ENCODE peak calls at places on chromosomes 5 and 9, in four cellular contexts. One of them, this sample, is unnamed.

GRCh38 chr5:389197-389821 is 53.7 kb upstream of the EXOC3 start:
- DNase-seq in spleen: peak
- DNase-seq in Panc1: no peak
- DNase-seq in BE2C: no peak
- DNase-seq in this sample: no peak

GRCh38 chr5:41507501-41507900 is 2.9 kb downstream of the PLCXD3 start:
- DNase-seq in BE2C: no peak
- DNase-seq in Panc1: no peak
- DNase-seq in spleen: no peak
- DNase-seq in this sample: no peak

GRCh38 chr9:21316860-21317259 is 11.7 kb upstream of the IFNA5 start:
- DNase-seq in spleen: peak
- DNase-seq in BE2C: no peak
- DNase-seq in Panc1: no peak
- DNase-seq in this sample: no peak

GRCh38 chr9:16871358-16872151 is 1.1 kb upstream of the BNC2 start:
- DNase-seq in spleen: peak
- DNase-seq in BE2C: peak
- DNase-seq in Panc1: no peak
- DNase-seq in this sample: peak

GRCh38 chr5:112419596-112420110 is 576 bp upstream of the EPB41L4A start:
- DNase-seq in BE2C: peak
- DNase-seq in Panc1: no peak
- DNase-seq in spleen: peak
- DNase-seq in this sample: no peak

GRCh38 chr5:55993013-55993412 is 1.8 kb downstream of the IL6ST start:
- DNase-seq in spleen: no peak
- DNase-seq in Panc1: no peak
- DNase-seq in BE2C: no peak
- DNase-seq in this sample: no peak

GRCh38 chr5:145473032-145473642 is 362.0 kb downstream of the PRELID2 start:
- DNase-seq in Panc1: no peak
- DNase-seq in BE2C: no peak
- DNase-seq in spleen: no peak
- DNase-seq in this sample: no peak

GRCh38 chr5:102414448-102414847 is 84.4 kb downstream of the SLCO6A1 start:
- DNase-seq in spleen: no peak
- DNase-seq in BE2C: no peak
- DNase-seq in Panc1: no peak
- DNase-seq in this sample: no peak

GRCh38 chr5:149037819-149038218 is 25.0 kb downstream of the SH3TC2 start:
- DNase-seq in Panc1: no peak
- DNase-seq in spleen: no peak
- DNase-seq in BE2C: no peak
- DNase-seq in this sample: no peak

GRCh38 chr5:164784230-164784629 is 1278.8 kb downstream of the MAT2B start:
- DNase-seq in spleen: no peak
- DNase-seq in BE2C: no peak
- DNase-seq in Panc1: no peak
- DNase-seq in this sample: no peak

GRCh38 chr5:173538018-173538417 is 78.4 kb downstream of the BOD1 start:
- DNase-seq in spleen: no peak
- DNase-seq in Panc1: no peak
- DNase-seq in BE2C: no peak
- DNase-seq in this sample: no peak

GRCh38 chr5:153584131-153584530 is 93.7 kb downstream of the GRIA1 start:
- DNase-seq in Panc1: no peak
- DNase-seq in BE2C: no peak
- DNase-seq in spleen: no peak
- DNase-seq in this sample: no peak

GRCh38 chr5:42583322-42583721 is 160.1 kb downstream of the GHR start:
- DNase-seq in BE2C: peak
- DNase-seq in Panc1: peak
- DNase-seq in spleen: no peak
- DNase-seq in this sample: peak

GRCh38 chr5:112485802-112486427 is 66.8 kb upstream of the EPB41L4A start:
- DNase-seq in BE2C: no peak
- DNase-seq in spleen: no peak
- DNase-seq in Panc1: no peak
- DNase-seq in this sample: no peak

GRCh38 chr5:133916914-133917313 is 51.5 kb downstream of the C5orf15 start:
- DNase-seq in spleen: peak
- DNase-seq in BE2C: no peak
- DNase-seq in Panc1: no peak
- DNase-seq in this sample: no peak

GRCh38 chr5:122126177-122126701 is 3.1 kb upstream of the ZNF474 start:
- DNase-seq in Panc1: no peak
- DNase-seq in spleen: no peak
- DNase-seq in BE2C: no peak
- DNase-seq in this sample: no peak

GRCh38 chr5:78908173-78908901 is 76.8 kb downstream of the ARSB start:
- DNase-seq in BE2C: peak
- DNase-seq in spleen: no peak
- DNase-seq in Panc1: no peak
- DNase-seq in this sample: no peak

GRCh38 chr5:172280937-172281336 is 2.6 kb downstream of the UBTD2 start:
- DNase-seq in Panc1: no peak
- DNase-seq in BE2C: no peak
- DNase-seq in spleen: no peak
- DNase-seq in this sample: no peak

GRCh38 chr5:163104496-163104895 is 332.9 kb upstream of the CCNG1 start:
- DNase-seq in BE2C: peak
- DNase-seq in Panc1: no peak
- DNase-seq in spleen: no peak
- DNase-seq in this sample: no peak

GRCh38 chr9:83934569-83935275 is 13.5 kb upstream of the KIF27 start:
- DNase-seq in spleen: no peak
- DNase-seq in BE2C: no peak
- DNase-seq in Panc1: no peak
- DNase-seq in this sample: no peak

GRCh38 chr5:178098685-178099084 is 14.6 kb upstream of the N4BP3 start:
- DNase-seq in BE2C: no peak
- DNase-seq in Panc1: no peak
- DNase-seq in spleen: no peak
- DNase-seq in this sample: no peak

GRCh38 chr9:120842685-120843485 is at the start of gene PSMD5:
- DNase-seq in spleen: peak
- DNase-seq in BE2C: peak
- DNase-seq in Panc1: peak
- DNase-seq in this sample: peak
- TF ChIP-seq CTCF in spleen: no peak
- TF ChIP-seq CTCF in BE2C: no peak
- TF ChIP-seq CTCF in Panc1: no peak
- TF ChIP-seq CTCF in this sample: peak

DNA sequence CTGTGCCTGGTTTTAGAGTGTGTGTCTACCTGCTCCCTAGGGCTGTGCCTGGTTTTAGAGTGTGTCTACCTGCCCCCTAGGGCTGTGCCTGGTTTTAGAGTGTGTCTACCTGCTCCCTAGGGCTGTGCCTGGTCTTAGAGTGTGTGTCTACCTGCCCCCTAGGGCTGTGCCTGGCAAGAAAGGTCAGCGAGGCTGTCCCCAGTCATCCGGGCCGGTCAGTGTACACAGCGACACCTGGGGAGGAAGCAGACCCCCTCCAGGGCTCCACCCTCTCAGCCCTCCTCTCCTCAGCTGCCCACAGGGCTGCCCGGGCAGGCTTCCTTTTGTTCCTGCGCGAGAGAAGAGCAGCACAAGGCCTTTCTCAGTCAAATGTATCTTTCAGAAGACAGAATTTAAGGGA is 4.1 kb downstream of the NRARP start:
- DNase-seq in BE2C: no peak
- DNase-seq in Panc1: no peak
- DNase-seq in spleen: no peak
- DNase-seq in this sample: no peak
- H3K4me3 ChIP-seq in BE2C: no peak
- H3K4me3 ChIP-seq in Panc1: no peak
- H3K4me3 ChIP-seq in spleen: no peak
- H3K4me3 ChIP-seq in this sample: no peak

GRCh38 chr5:53035868-53036381 is 46.8 kb downstream of the ITGA2 start:
- DNase-seq in Panc1: no peak
- DNase-seq in spleen: no peak
- DNase-seq in BE2C: no peak
- DNase-seq in this sample: peak
- TF ChIP-seq CTCF in Panc1: peak
- TF ChIP-seq CTCF in spleen: no peak
- TF ChIP-seq CTCF in BE2C: peak
- TF ChIP-seq CTCF in this sample: peak

GRCh38 chr9:130172858-130173461 is 756 bp downstream of the NCS1 start:
- DNase-seq in spleen: no peak
- DNase-seq in BE2C: peak
- DNase-seq in Panc1: no peak
- DNase-seq in this sample: no peak

GRCh38 chr9:130175355-130175754 is 3.2 kb downstream of the NCS1 start:
- DNase-seq in spleen: no peak
- DNase-seq in BE2C: no peak
- DNase-seq in Panc1: no peak
- DNase-seq in this sample: no peak

GRCh38 chr9:130173462-130173876 is 1.3 kb downstream of the NCS1 start:
- DNase-seq in BE2C: peak
- DNase-seq in Panc1: no peak
- DNase-seq in spleen: no peak
- DNase-seq in this sample: no peak

GRCh38 chr9:130174920-130175321 is 2.7 kb downstream of the NCS1 start:
- DNase-seq in Panc1: no peak
- DNase-seq in spleen: no peak
- DNase-seq in BE2C: no peak
- DNase-seq in this sample: no peak

GRCh38 chr9:130174025-130174424 is 1.8 kb downstream of the NCS1 start:
- DNase-seq in Panc1: no peak
- DNase-seq in BE2C: no peak
- DNase-seq in spleen: no peak
- DNase-seq in this sample: no peak
- H3K4me3 ChIP-seq in Panc1: no peak
- H3K4me3 ChIP-seq in BE2C: peak
- H3K4me3 ChIP-seq in spleen: no peak
- H3K4me3 ChIP-seq in this sample: no peak

DNA sequence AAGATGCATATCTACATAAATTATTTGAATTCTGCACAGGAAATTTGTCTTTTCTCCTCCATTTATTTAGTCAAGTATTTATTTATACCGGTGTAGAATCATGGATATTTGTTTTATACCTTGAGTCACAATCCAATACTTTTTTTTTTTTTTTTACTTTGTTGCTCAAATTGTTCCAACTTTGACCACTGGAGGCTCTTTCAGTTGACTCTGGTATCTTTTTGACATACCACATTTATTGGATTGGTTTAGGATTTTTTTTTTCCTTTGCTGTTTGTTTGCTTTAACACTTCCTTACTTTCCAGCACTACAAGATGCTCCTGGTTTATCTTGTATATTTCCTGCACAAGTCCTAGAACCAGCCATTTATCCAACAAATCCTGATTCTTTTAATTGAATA is 543.1 kb upstream of the RIOK2 start:
- DNase-seq in Panc1: no peak
- DNase-seq in BE2C: no peak
- DNase-seq in spleen: no peak
- DNase-seq in this sample: no peak
- TF ChIP-seq CTCF in Panc1: peak
- TF ChIP-seq CTCF in BE2C: peak
- TF ChIP-seq CTCF in spleen: no peak
- TF ChIP-seq CTCF in this sample: peak

GRCh38 chr9:114805670-114806551 is at the start of gene TNFSF15:
- DNase-seq in BE2C: no peak
- DNase-seq in Panc1: no peak
- DNase-seq in spleen: peak
- DNase-seq in this sample: no peak
- H3K4me3 ChIP-seq in BE2C: no peak
- H3K4me3 ChIP-seq in Panc1: no peak
- H3K4me3 ChIP-seq in spleen: peak
- H3K4me3 ChIP-seq in this sample: peak